ENCODE peak calls at places on chromosome 16, in six cellular contexts. H is mucosa of descending colon; D is tibial artery; G is brain microvascular endothelial cell; R is CD8-positive, alpha-beta T cell; Z is ACHN. Q is an unnamed sample.
A peak's percentile ranks its signal among the peaks of the same experiment; 100 is the strongest.

GRCh38 chr16:76565542-76565941 is 288.3 kb downstream of the CNTNAP4 start:
- DNase-seq in H (no peak), D (no peak), G (no peak), R (no peak), Z (no peak), Q (no peak)

GRCh38 chr16:85162478-85163277 is 50.4 kb upstream of the CIBAR2 start:
- DNase-seq in H (peak; percentile 30), D (peak; percentile 89), G (peak; percentile 70), R (no peak), Z (no peak), Q (no peak)

GRCh38 chr16:66728804-66729203 is 22.6 kb downstream of the DYNC1LI2 start:
- DNase-seq in H (no peak), D (no peak), G (no peak), R (no peak), Z (no peak), Q (no peak)

GRCh38 chr16:89352091-89352681 is 134.7 kb downstream of the ZNF778 start:
- DNase-seq in H (no peak), D (no peak), G (no peak), R (no peak), Z (no peak), Q (no peak)

GRCh38 chr16:54054237-54054780 is 232.3 kb downstream of the IRX3 start:
- DNase-seq in H (no peak), D (no peak), G (no peak), R (no peak), Z (no peak), Q (no peak)

GRCh38 chr16:49851468-49851787 is 4.5 kb downstream of the ZNF423 start:
- DNase-seq in H (peak; percentile 55), D (no peak), G (no peak), R (no peak), Z (no peak), Q (no peak)

GRCh38 chr16:25093208-25094061 is 18.1 kb upstream of the LCMT1 start:
- DNase-seq in H (no peak), D (no peak), G (no peak), R (no peak), Z (no peak), Q (peak; percentile 31)

GRCh38 chr16:27824786-27825185 is 238.7 kb downstream of the GSG1L start:
- DNase-seq in H (no peak), D (no peak), G (no peak), R (no peak), Z (no peak), Q (no peak)

GRCh38 chr16:76946879-76947278 is 244.1 kb upstream of the MON1B start:
- DNase-seq in H (no peak), D (no peak), G (peak; percentile 67), R (no peak), Z (peak; percentile 81), Q (no peak)

GRCh38 chr16:11355862-11356261 is 10.6 kb downstream of the RMI2 start:
- DNase-seq in H (no peak), D (no peak), G (no peak), R (no peak), Z (no peak), Q (peak; percentile 41)

GRCh38 chr16:75377971-75378386 is 55.3 kb downstream of the CFDP1 start:
- DNase-seq in H (no peak), D (no peak), G (peak; percentile 98), R (no peak), Z (peak; percentile 84), Q (no peak)

GRCh38 chr16:57615813-57616212 is 12.6 kb upstream of the ADGRG1 start:
- DNase-seq in H (no peak), D (peak; percentile 47), G (no peak), R (no peak), Z (no peak), Q (no peak)

GRCh38 chr16:86509759-86510464 is 415 bp upstream of the FOXF1 start:
- DNase-seq in H (peak; percentile 49), D (no peak), G (no peak), R (no peak), Z (no peak), Q (no peak)

GRCh38 chr16:11142261-11142630 is 113.8 kb downstream of the SOCS1 start:
- DNase-seq in H (no peak), D (no peak), G (no peak), R (no peak), Z (no peak), Q (no peak)

GRCh38 chr16:65117701-65118448 is 4.0 kb downstream of the CDH11 start:
- DNase-seq in H (peak; percentile 79), D (peak; percentile 83), G (peak; percentile 89), R (peak; percentile 3), Z (peak; percentile 74), Q (no peak)

GRCh38 chr16:55999683-56000082 is 124.5 kb upstream of the CES5A start:
- DNase-seq in H (no peak), D (no peak), G (no peak), R (no peak), Z (no peak), Q (no peak)

GRCh38 chr16:3480901-3481695 is 14.2 kb downstream of the C16orf90 start:
- DNase-seq in H (no peak), D (no peak), G (no peak), R (no peak), Z (no peak), Q (no peak)

GRCh38 chr16:57574646-57575467 is 32.4 kb downstream of the ADGRG5 start:
- DNase-seq in H (no peak), D (peak; percentile 60), G (no peak), R (no peak), Z (no peak), Q (no peak)

GRCh38 chr16:28924399-28924761 is 658 bp downstream of the RABEP2 start:
- DNase-seq in H (no peak), D (no peak), G (no peak), R (no peak), Z (no peak), Q (peak; percentile 82)

GRCh38 chr16:77951788-77952187 is 70.6 kb upstream of the CLEC3A start:
- DNase-seq in H (no peak), D (no peak), G (no peak), R (no peak), Z (peak; percentile 39), Q (no peak)

GRCh38 chr16:76199681-76200210 is 77.5 kb upstream of the CNTNAP4 start:
- DNase-seq in H (no peak), D (no peak), G (no peak), R (no peak), Z (no peak), Q (no peak)

GRCh38 chr16:57446530-57447141 is 549 bp downstream of the CIAPIN1 start:
- DNase-seq in H (no peak), D (no peak), G (peak; percentile 28), R (no peak), Z (peak; percentile 26), Q (no peak)

GRCh38 chr16:70725912-70726828 is 40.3 kb upstream of the MTSS2 start:
- DNase-seq in H (peak; percentile 48), D (no peak), G (no peak), R (no peak), Z (no peak), Q (no peak)

GRCh38 chr16:82699711-82700495 is 73.1 kb downstream of the CDH13 start:
- DNase-seq in H (peak; percentile 14), D (peak; percentile 67), G (peak; percentile 66), R (no peak), Z (no peak), Q (no peak)

GRCh38 chr16:53080345-53081031 is 25.7 kb downstream of the CHD9 start:
- DNase-seq in H (peak; percentile 36), D (peak; percentile 83), G (peak; percentile 83), R (no peak), Z (no peak), Q (no peak)

GRCh38 chr16:16107839-16108238 is 115.5 kb downstream of the ABCC6 start:
- DNase-seq in H (no peak), D (no peak), G (no peak), R (no peak), Z (no peak), Q (no peak)

GRCh38 chr16:22814330-22815105 is 556 bp downstream of the HS3ST2 start:
- DNase-seq in H (no peak), D (peak; percentile 68), G (no peak), R (no peak), Z (no peak), Q (peak; percentile 7)

GRCh38 chr16:82391690-82392089 is 221.7 kb upstream of the MPHOSPH6 start:
- DNase-seq in H (no peak), D (no peak), G (no peak), R (no peak), Z (no peak), Q (no peak)

GRCh38 chr16:87740909-87741424 is 24.8 kb downstream of the KLHDC4 start:
- DNase-seq in H (no peak), D (no peak), G (peak; percentile 23), R (no peak), Z (no peak), Q (no peak)

GRCh38 chr16:27816561-27816960 is 247.0 kb downstream of the GSG1L start:
- DNase-seq in H (no peak), D (no peak), G (no peak), R (no peak), Z (no peak), Q (no peak)